ENCODE peak calls at places on chromosome 10, in six cellular contexts. One of them, this sample, is unnamed. For H3K27me3 and H3K4me1, the result is how much of the 10 kb centered on the place peaks cover.

GRCh38 chr10:62248465-62248864 is 20.2 kb downstream of the RTKN2 start:
- DNase-seq in left ventricle myocardium inferior: no peak
- DNase-seq in H9: no peak
- DNase-seq in cardiac muscle cell: peak
- DNase-seq in psoas muscle: no peak
- DNase-seq in neural progenitor cell: no peak
- DNase-seq in this sample: no peak

GRCh38 chr10:61830846-61831273 is 70.6 kb upstream of the ARID5B start:
- DNase-seq in left ventricle myocardium inferior: no peak
- DNase-seq in H9: no peak
- DNase-seq in cardiac muscle cell: peak
- DNase-seq in psoas muscle: no peak
- DNase-seq in neural progenitor cell: no peak
- DNase-seq in this sample: no peak

GRCh38 chr10:75019360-75019759 is 92.1 kb upstream of the SAMD8 start:
- DNase-seq in left ventricle myocardium inferior: no peak
- DNase-seq in H9: no peak
- DNase-seq in cardiac muscle cell: peak
- DNase-seq in psoas muscle: no peak
- DNase-seq in neural progenitor cell: no peak
- DNase-seq in this sample: no peak

GRCh38 chr10:129968937-129969527 is 5.0 kb upstream of the EBF3 start:
- DNase-seq in left ventricle myocardium inferior: no peak
- DNase-seq in H9: peak
- DNase-seq in cardiac muscle cell: peak
- DNase-seq in psoas muscle: peak
- DNase-seq in neural progenitor cell: peak
- DNase-seq in this sample: peak

GRCh38 chr10:120632047-120632446 is 175.0 kb downstream of the PLPP4 start:
- DNase-seq in left ventricle myocardium inferior: no peak
- DNase-seq in H9: no peak
- DNase-seq in cardiac muscle cell: no peak
- DNase-seq in psoas muscle: no peak
- DNase-seq in neural progenitor cell: no peak
- DNase-seq in this sample: no peak

GRCh38 chr10:132910901-132911711 is 31.3 kb downstream of the CFAP46 start:
- DNase-seq in left ventricle myocardium inferior: no peak
- DNase-seq in H9: no peak
- DNase-seq in cardiac muscle cell: peak
- DNase-seq in psoas muscle: no peak
- DNase-seq in neural progenitor cell: no peak
- DNase-seq in this sample: no peak

GRCh38 chr10:116710021-116710420 is 32.3 kb downstream of the HSPA12A start:
- DNase-seq in left ventricle myocardium inferior: no peak
- DNase-seq in H9: no peak
- DNase-seq in cardiac muscle cell: no peak
- DNase-seq in psoas muscle: no peak
- DNase-seq in neural progenitor cell: no peak
- DNase-seq in this sample: no peak

GRCh38 chr10:44979281-44980181 is 922 bp upstream of the DEPP1 start:
- DNase-seq in left ventricle myocardium inferior: no peak
- DNase-seq in H9: no peak
- DNase-seq in cardiac muscle cell: no peak
- DNase-seq in psoas muscle: no peak
- DNase-seq in neural progenitor cell: no peak
- DNase-seq in this sample: no peak

GRCh38 chr10:110794808-110795207 is 76.9 kb upstream of the PDCD4 start:
- DNase-seq in left ventricle myocardium inferior: peak
- DNase-seq in H9: no peak
- DNase-seq in cardiac muscle cell: no peak
- DNase-seq in psoas muscle: no peak
- DNase-seq in neural progenitor cell: peak
- DNase-seq in this sample: no peak

GRCh38 chr10:48289652-48290238 is 15.2 kb upstream of the FRMPD2 start:
- DNase-seq in left ventricle myocardium inferior: peak
- DNase-seq in H9: peak
- DNase-seq in cardiac muscle cell: peak
- DNase-seq in psoas muscle: peak
- DNase-seq in neural progenitor cell: peak
- DNase-seq in this sample: peak

GRCh38 chr10:30431435-30431911 is 2.5 kb upstream of the MAP3K8 start:
- DNase-seq in left ventricle myocardium inferior: peak
- DNase-seq in H9: no peak
- DNase-seq in cardiac muscle cell: no peak
- DNase-seq in psoas muscle: peak
- DNase-seq in neural progenitor cell: no peak
- DNase-seq in this sample: peak

GRCh38 chr10:44628921-44629320 is 244.0 kb upstream of the CXCL12 start:
- DNase-seq in left ventricle myocardium inferior: no peak
- DNase-seq in H9: no peak
- DNase-seq in cardiac muscle cell: peak
- DNase-seq in psoas muscle: no peak
- DNase-seq in neural progenitor cell: no peak
- DNase-seq in this sample: no peak

GRCh38 chr10:105605873-105606272 is 964.8 kb downstream of the SORCS3 start:
- DNase-seq in left ventricle myocardium inferior: no peak
- DNase-seq in H9: no peak
- DNase-seq in cardiac muscle cell: no peak
- DNase-seq in psoas muscle: no peak
- DNase-seq in neural progenitor cell: no peak
- DNase-seq in this sample: no peak

GRCh38 chr10:99533496-99534455 is 1.0 kb downstream of the NKX2-3 start:
- DNase-seq in left ventricle myocardium inferior: no peak
- DNase-seq in H9: peak
- DNase-seq in cardiac muscle cell: no peak
- DNase-seq in psoas muscle: no peak
- DNase-seq in neural progenitor cell: peak
- DNase-seq in this sample: no peak
- H3K27me3 ChIP-seq in left ventricle myocardium inferior: half or more
- H3K27me3 ChIP-seq in H9: half or more
- H3K27me3 ChIP-seq in cardiac muscle cell: half or more
- H3K27me3 ChIP-seq in psoas muscle: half or more
- H3K27me3 ChIP-seq in neural progenitor cell: half or more
- H3K27me3 ChIP-seq in this sample: half or more

DNA sequence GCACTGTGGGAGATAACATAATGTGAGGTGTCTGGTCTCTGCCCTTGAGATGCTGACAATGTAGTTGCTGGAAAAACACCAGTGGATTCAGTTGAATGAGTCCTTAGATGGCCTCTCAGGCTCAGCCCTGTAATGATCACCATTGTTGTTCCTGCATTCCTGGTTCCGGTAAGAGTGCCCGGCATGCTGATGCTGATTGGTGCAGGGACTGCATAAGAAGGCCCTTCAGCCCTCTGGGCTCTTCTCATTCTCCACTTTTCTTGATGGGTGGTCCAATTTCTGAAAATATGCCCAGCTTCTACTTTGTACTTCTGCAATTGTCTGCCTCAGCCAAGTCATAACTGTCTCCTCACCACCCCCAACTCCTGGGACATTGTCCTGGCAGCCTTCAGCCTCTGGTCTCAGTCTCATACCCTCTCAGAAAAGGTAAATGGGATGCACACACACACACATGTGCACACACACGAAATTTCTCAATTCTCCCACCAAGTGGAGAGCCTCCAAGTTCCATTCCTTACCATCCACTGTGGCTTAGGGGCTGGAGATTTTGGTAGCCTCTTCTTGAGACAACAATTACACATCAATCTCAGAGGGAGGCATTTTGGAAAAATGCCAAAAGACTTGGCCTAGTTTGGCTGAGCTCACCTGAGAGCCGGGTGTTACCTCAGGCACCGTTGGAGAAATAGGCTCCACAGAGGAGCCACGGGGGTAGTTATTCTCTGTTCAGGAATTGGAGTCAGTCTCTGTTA is 314.9 kb downstream of the RPS24 start:
- DNase-seq in left ventricle myocardium inferior: no peak
- DNase-seq in H9: peak
- DNase-seq in cardiac muscle cell: no peak
- DNase-seq in psoas muscle: no peak
- DNase-seq in neural progenitor cell: no peak
- DNase-seq in this sample: peak
- H3K27ac ChIP-seq in left ventricle myocardium inferior: peak
- H3K27ac ChIP-seq in H9: no peak
- H3K27ac ChIP-seq in cardiac muscle cell: no peak
- H3K27ac ChIP-seq in psoas muscle: no peak
- H3K27ac ChIP-seq in neural progenitor cell: no peak
- H3K27ac ChIP-seq in this sample: peak

DNA sequence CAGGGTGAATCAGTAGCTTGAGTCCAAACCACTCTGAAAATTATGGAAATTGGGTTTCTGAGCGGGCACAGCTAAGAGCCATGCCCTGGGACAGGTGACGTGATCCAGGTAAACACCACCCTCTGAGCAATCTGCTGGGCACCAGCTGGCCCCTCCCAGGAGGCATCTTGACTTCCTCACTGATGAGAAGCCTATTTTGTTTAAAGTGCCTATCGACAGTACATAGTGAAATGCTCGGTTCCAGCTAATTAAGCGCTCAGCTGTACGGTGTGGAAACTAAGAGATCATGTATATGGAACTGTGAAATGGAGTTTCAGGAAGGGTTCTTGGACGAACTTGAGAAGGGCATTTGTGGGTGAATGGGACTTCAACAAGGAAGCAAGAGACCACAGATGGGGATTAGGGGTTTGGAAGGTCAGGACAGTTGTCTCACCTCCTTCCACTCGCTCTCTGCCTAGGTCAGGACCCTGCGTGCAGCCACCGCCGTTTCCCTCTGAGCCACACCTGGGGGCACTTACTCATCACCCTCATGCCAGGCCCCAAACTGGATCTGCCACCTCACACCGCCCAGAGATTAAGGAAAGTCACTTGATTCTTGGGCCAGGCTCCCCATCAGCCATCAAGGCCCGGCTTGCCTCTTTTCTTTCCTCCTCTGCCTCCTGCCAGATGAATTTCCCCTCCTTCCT is 3.2 kb downstream of the ITPRIP start:
- DNase-seq in left ventricle myocardium inferior: no peak
- DNase-seq in H9: no peak
- DNase-seq in cardiac muscle cell: no peak
- DNase-seq in psoas muscle: no peak
- DNase-seq in neural progenitor cell: no peak
- DNase-seq in this sample: peak
- H3K4me1 ChIP-seq in left ventricle myocardium inferior: half or more
- H3K4me1 ChIP-seq in H9: under half
- H3K4me1 ChIP-seq in cardiac muscle cell: half or more
- H3K4me1 ChIP-seq in psoas muscle: half or more
- H3K4me1 ChIP-seq in neural progenitor cell: under half
- H3K4me1 ChIP-seq in this sample: half or more

DNA sequence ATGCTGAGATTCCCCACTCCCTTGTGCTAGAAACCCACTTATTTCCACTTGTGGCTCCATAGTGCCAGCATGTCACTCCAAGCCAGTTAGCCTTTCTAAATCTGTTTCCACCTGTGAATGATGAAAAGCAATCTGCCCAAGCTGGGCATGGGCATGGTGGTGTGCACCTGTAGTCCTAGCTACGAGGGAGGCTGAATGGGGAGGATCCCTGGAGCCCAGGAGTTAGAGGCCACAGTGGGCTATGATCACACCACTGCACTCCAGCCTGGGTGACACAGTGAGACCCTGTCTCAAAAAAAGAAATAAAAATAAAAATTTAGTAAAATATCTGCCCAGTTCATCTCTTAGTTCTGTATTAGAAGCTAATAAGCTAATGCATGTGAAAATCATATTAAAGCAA is 5.0 kb upstream of the PTF1A start:
- DNase-seq in left ventricle myocardium inferior: no peak
- DNase-seq in H9: no peak
- DNase-seq in cardiac muscle cell: no peak
- DNase-seq in psoas muscle: no peak
- DNase-seq in neural progenitor cell: no peak
- DNase-seq in this sample: no peak
- H3K27me3 ChIP-seq in left ventricle myocardium inferior: half or more
- H3K27me3 ChIP-seq in H9: half or more
- H3K27me3 ChIP-seq in cardiac muscle cell: half or more
- H3K27me3 ChIP-seq in psoas muscle: half or more
- H3K27me3 ChIP-seq in neural progenitor cell: half or more
- H3K27me3 ChIP-seq in this sample: half or more

GRCh38 chr10:51707392-51707791 is 8.0 kb upstream of the CSTF2T start:
- DNase-seq in left ventricle myocardium inferior: no peak
- DNase-seq in H9: no peak
- DNase-seq in cardiac muscle cell: no peak
- DNase-seq in psoas muscle: no peak
- DNase-seq in neural progenitor cell: no peak
- DNase-seq in this sample: no peak
- H3K27ac ChIP-seq in left ventricle myocardium inferior: peak
- H3K27ac ChIP-seq in H9: no peak
- H3K27ac ChIP-seq in cardiac muscle cell: peak
- H3K27ac ChIP-seq in psoas muscle: no peak
- H3K27ac ChIP-seq in neural progenitor cell: no peak
- H3K27ac ChIP-seq in this sample: no peak

GRCh38 chr10:33234779-33235178 is 99.7 kb downstream of the NRP1 start:
- DNase-seq in left ventricle myocardium inferior: no peak
- DNase-seq in H9: no peak
- DNase-seq in cardiac muscle cell: peak
- DNase-seq in psoas muscle: no peak
- DNase-seq in neural progenitor cell: no peak
- DNase-seq in this sample: no peak
- H3K4me1 ChIP-seq in left ventricle myocardium inferior: half or more
- H3K4me1 ChIP-seq in H9: under half
- H3K4me1 ChIP-seq in cardiac muscle cell: under half
- H3K4me1 ChIP-seq in psoas muscle: under half
- H3K4me1 ChIP-seq in neural progenitor cell: under half
- H3K4me1 ChIP-seq in this sample: half or more

This sample was measured in heart left ventricle.